ENCODE peak calls at places on chromosomes 12 and 14, in four cellular contexts. M is H9, F is neuronal stem cell, X is mesenchymal stem cell. W is an unnamed sample.

GRCh38 chr12:96578526-96579125 is 89.2 kb downstream of the CFAP54 start:
- DNase-seq in M (no peak), F (peak; percentile 43), X (peak; percentile 65), W (peak; percentile 64)

GRCh38 chr14:103283916-103284315 is 50.1 kb upstream of the EIF5 start:
- DNase-seq in M (no peak), F (no peak), X (no peak), W (no peak)

GRCh38 chr14:93137864-93138263 is 22.1 kb upstream of the ITPK1 start:
- DNase-seq in M (peak; percentile 57), F (no peak), X (no peak), W (peak; percentile 12)

GRCh38 chr14:61475316-61475715 is 153.9 kb downstream of the PRKCH start:
- DNase-seq in M (no peak), F (peak; percentile 37), X (peak; percentile 75), W (peak; percentile 84)

GRCh38 chr14:61153436-61153835 is 127.7 kb downstream of the TMEM30B start:
- DNase-seq in M (no peak), F (no peak), X (peak; percentile 43), W (peak; percentile 49)

GRCh38 chr12:123363385-123363742 is 1.3 kb downstream of the SBNO1 start:
- DNase-seq in M (no peak), F (no peak), X (peak; percentile 55), W (peak; percentile 7)

GRCh38 chr14:46344327-46344937 is 307.1 kb downstream of the RPL10L start:
- DNase-seq in M (peak; percentile 34), F (peak; percentile 21), X (peak; percentile 52), W (no peak)

GRCh38 chr14:105397350-105397931 is 897 bp upstream of the TEX22 start:
- DNase-seq in M (no peak), F (no peak), X (no peak), W (no peak)

GRCh38 chr14:35338731-35339405 is 46.7 kb downstream of the PSMA6 start:
- DNase-seq in M (no peak), F (no peak), X (no peak), W (no peak)
- H2BK15ac ChIP-seq in M (no peak overlapping the region), F (peak overlapping the region; percentile 55), X (peak overlapping the region; percentile 60), W (no peak overlapping the region)

GRCh38 chr12:69023840-69024239 is 90.9 kb upstream of the CPM start:
- DNase-seq in M (no peak), F (no peak), X (no peak), W (no peak)
- H2BK15ac ChIP-seq in M (no peak overlapping the region), F (no peak overlapping the region), X (no peak overlapping the region), W (no peak overlapping the region)

GRCh38 chr12:49866859-49867579 is 24.1 kb upstream of the BCDIN3D start:
- DNase-seq in M (peak; percentile 92), F (peak; percentile 74), X (peak; percentile 64), W (peak; percentile 46)
- H2BK15ac ChIP-seq in M (no peak overlapping the region), F (no peak overlapping the region), X (peak overlapping the region; percentile 53), W (no peak overlapping the region)

GRCh38 chr12:121749267-121749666 is 36.7 kb downstream of the TMEM120B start:
- DNase-seq in M (no peak), F (no peak), X (no peak), W (no peak)
- H2BK15ac ChIP-seq in M (no peak overlapping the region), F (no peak overlapping the region), X (no peak overlapping the region), W (peak overlapping the region; percentile 49)

GRCh38 chr12:89064780-89065179 is 287.5 kb downstream of the DUSP6 start:
- DNase-seq in M (no peak), F (no peak), X (peak; percentile 33), W (peak; percentile 71)

GRCh38 chr12:89064151-89064550 is 288.1 kb downstream of the DUSP6 start:
- DNase-seq in M (no peak), F (no peak), X (no peak), W (no peak)

GRCh38 chr12:89059721-89060120 is 292.6 kb downstream of the DUSP6 start:
- DNase-seq in M (no peak), F (no peak), X (no peak), W (no peak)

GRCh38 chr12:89060133-89060532 is 292.2 kb downstream of the DUSP6 start:
- DNase-seq in M (no peak), F (peak; percentile 72), X (peak; percentile 2), W (peak; percentile 12)

DNA sequence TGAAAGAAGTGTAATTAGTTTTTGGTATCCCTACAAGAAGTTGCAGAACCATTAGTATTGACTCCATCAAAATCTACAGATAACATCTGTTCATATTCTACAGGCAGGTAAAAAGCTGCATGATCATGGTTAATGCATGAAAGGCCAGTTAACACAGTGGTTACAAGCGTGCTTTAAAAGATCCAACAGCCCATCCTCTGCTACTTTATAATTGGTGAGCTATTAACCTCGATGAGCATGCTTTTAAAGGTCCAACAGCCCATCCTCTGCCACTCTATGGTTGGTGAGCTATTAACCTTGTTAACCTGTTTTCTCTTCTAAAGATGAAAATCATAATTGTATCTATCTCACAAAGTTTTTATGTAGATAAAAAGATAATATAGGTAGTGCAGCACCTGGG is 289.3 kb downstream of the DUSP6 start:
- DNase-seq in M (no peak), F (no peak), X (no peak), W (no peak)
- H2BK15ac ChIP-seq in M (no peak overlapping the region), F (no peak overlapping the region), X (no peak overlapping the region), W (no peak overlapping the region)

GRCh38 chr12:15988983-15989382 is 77.9 kb downstream of the DERA start:
- DNase-seq in M (no peak), F (no peak), X (no peak), W (no peak)

GRCh38 chr12:15982921-15983320 is 71.8 kb downstream of the DERA start:
- DNase-seq in M (no peak), F (no peak), X (no peak), W (no peak)

GRCh38 chr12:15984097-15984800 is 73.1 kb downstream of the DERA start:
- DNase-seq in M (no peak), F (no peak), X (no peak), W (peak; percentile 31)

GRCh38 chr12:15984963-15985362 is 73.8 kb downstream of the DERA start:
- DNase-seq in M (no peak), F (no peak), X (no peak), W (no peak)

GRCh38 chr12:15987696-15988095 is 76.6 kb downstream of the DERA start:
- DNase-seq in M (no peak), F (no peak), X (no peak), W (no peak)
- H2BK15ac ChIP-seq in M (no peak overlapping the region), F (no peak overlapping the region), X (no peak overlapping the region), W (no peak overlapping the region)